ENCODE peak calls at places on chromosomes 5 and 9, in seven cellular contexts. One of them, this sample, is unnamed.
A peak's percentile ranks its signal among the peaks of the same experiment; 100 is the strongest.

GRCh38 chr5:4226565-4226964 is 630.9 kb downstream of the IRX1 start:
- DNase-seq in fibroblast of mammary gland: no peak
- DNase-seq in mammary epithelial cell: peak; percentile 5
- DNase-seq in GM13977: no peak
- DNase-seq in cardiac muscle cell: no peak
- DNase-seq in lower leg skin: no peak
- DNase-seq in BJ: no peak
- DNase-seq in this sample: no peak

GRCh38 chr9:21392270-21392669 is 7.1 kb upstream of the IFNA2 start:
- DNase-seq in GM13977: no peak
- DNase-seq in cardiac muscle cell: no peak
- DNase-seq in lower leg skin: no peak
- DNase-seq in BJ: no peak
- DNase-seq in fibroblast of mammary gland: peak; percentile 31
- DNase-seq in mammary epithelial cell: peak; percentile 33
- DNase-seq in this sample: peak; percentile 10

GRCh38 chr5:175856408-175856807 is 15.0 kb upstream of the CPLX2 start:
- DNase-seq in lower leg skin: no peak
- DNase-seq in BJ: no peak
- DNase-seq in cardiac muscle cell: no peak
- DNase-seq in GM13977: no peak
- DNase-seq in fibroblast of mammary gland: no peak
- DNase-seq in mammary epithelial cell: no peak
- DNase-seq in this sample: no peak

GRCh38 chr5:171534009-171534895 is 114.8 kb downstream of the FGF18 start:
- DNase-seq in lower leg skin: no peak
- DNase-seq in cardiac muscle cell: no peak
- DNase-seq in GM13977: no peak
- DNase-seq in BJ: no peak
- DNase-seq in fibroblast of mammary gland: no peak
- DNase-seq in mammary epithelial cell: peak; percentile 52
- DNase-seq in this sample: no peak

GRCh38 chr5:134714120-134714519 is 24.2 kb upstream of the CAMLG start:
- DNase-seq in cardiac muscle cell: no peak
- DNase-seq in fibroblast of mammary gland: no peak
- DNase-seq in lower leg skin: no peak
- DNase-seq in GM13977: no peak
- DNase-seq in BJ: no peak
- DNase-seq in mammary epithelial cell: no peak
- DNase-seq in this sample: no peak

GRCh38 chr5:32767948-32768427 is 56.9 kb downstream of the NPR3 start:
- DNase-seq in mammary epithelial cell: peak; percentile 86
- DNase-seq in lower leg skin: no peak
- DNase-seq in BJ: no peak
- DNase-seq in fibroblast of mammary gland: peak; percentile 99
- DNase-seq in GM13977: no peak
- DNase-seq in cardiac muscle cell: no peak
- DNase-seq in this sample: peak; percentile 64

GRCh38 chr9:22119537-22120167 is 110.5 kb upstream of the CDKN2B start:
- DNase-seq in lower leg skin: no peak
- DNase-seq in cardiac muscle cell: peak; percentile 42
- DNase-seq in GM13977: no peak
- DNase-seq in mammary epithelial cell: peak; percentile 59
- DNase-seq in fibroblast of mammary gland: peak; percentile 70
- DNase-seq in BJ: no peak
- DNase-seq in this sample: peak; percentile 21

GRCh38 chr9:125993423-125993935 is 246.3 kb downstream of the PBX3 start:
- DNase-seq in cardiac muscle cell: no peak
- DNase-seq in mammary epithelial cell: no peak
- DNase-seq in lower leg skin: no peak
- DNase-seq in GM13977: no peak
- DNase-seq in fibroblast of mammary gland: no peak
- DNase-seq in BJ: no peak
- DNase-seq in this sample: no peak

GRCh38 chr5:123950701-123951100 is 438.7 kb downstream of the CSNK1G3 start:
- DNase-seq in cardiac muscle cell: no peak
- DNase-seq in mammary epithelial cell: peak; percentile 56
- DNase-seq in GM13977: no peak
- DNase-seq in lower leg skin: no peak
- DNase-seq in fibroblast of mammary gland: peak; percentile 38
- DNase-seq in BJ: no peak
- DNase-seq in this sample: no peak

GRCh38 chr5:62143268-62144229 is 162.5 kb upstream of the KIF2A start:
- DNase-seq in BJ: peak; percentile 1
- DNase-seq in cardiac muscle cell: peak; percentile 52
- DNase-seq in mammary epithelial cell: peak; percentile 40
- DNase-seq in GM13977: peak; percentile 8
- DNase-seq in fibroblast of mammary gland: peak; percentile 41
- DNase-seq in lower leg skin: no peak
- DNase-seq in this sample: peak; percentile 6

GRCh38 chr5:84821924-84822323 is 437.2 kb upstream of the EDIL3 start:
- DNase-seq in fibroblast of mammary gland: no peak
- DNase-seq in cardiac muscle cell: no peak
- DNase-seq in BJ: no peak
- DNase-seq in lower leg skin: no peak
- DNase-seq in GM13977: no peak
- DNase-seq in mammary epithelial cell: no peak
- DNase-seq in this sample: no peak

GRCh38 chr9:131824953-131825495 is 85.1 kb upstream of the RAPGEF1 start:
- DNase-seq in mammary epithelial cell: no peak
- DNase-seq in cardiac muscle cell: no peak
- DNase-seq in fibroblast of mammary gland: no peak
- DNase-seq in BJ: no peak
- DNase-seq in lower leg skin: no peak
- DNase-seq in GM13977: no peak
- DNase-seq in this sample: no peak

GRCh38 chr5:80408475-80408875 is 611 bp downstream of the ZFYVE16 start:
- DNase-seq in BJ: no peak
- DNase-seq in cardiac muscle cell: peak; percentile 82
- DNase-seq in GM13977: peak; percentile 54
- DNase-seq in lower leg skin: peak; percentile 25
- DNase-seq in fibroblast of mammary gland: peak; percentile 29
- DNase-seq in mammary epithelial cell: peak; percentile 55
- DNase-seq in this sample: peak; percentile 84

GRCh38 chr9:79470957-79471356 is 100.8 kb upstream of the TLE4 start:
- DNase-seq in cardiac muscle cell: no peak
- DNase-seq in fibroblast of mammary gland: no peak
- DNase-seq in lower leg skin: no peak
- DNase-seq in BJ: no peak
- DNase-seq in GM13977: no peak
- DNase-seq in mammary epithelial cell: no peak
- DNase-seq in this sample: no peak

GRCh38 chr5:112338681-112339337 is 80.3 kb downstream of the EPB41L4A start:
- DNase-seq in GM13977: no peak
- DNase-seq in mammary epithelial cell: peak; percentile 73
- DNase-seq in cardiac muscle cell: no peak
- DNase-seq in lower leg skin: peak; percentile 59
- DNase-seq in BJ: no peak
- DNase-seq in fibroblast of mammary gland: peak; percentile 20
- DNase-seq in this sample: peak; percentile 63

GRCh38 chr5:136679233-136679632 is 313.9 kb upstream of the TRPC7 start:
- DNase-seq in BJ: no peak
- DNase-seq in mammary epithelial cell: no peak
- DNase-seq in cardiac muscle cell: no peak
- DNase-seq in lower leg skin: no peak
- DNase-seq in GM13977: no peak
- DNase-seq in fibroblast of mammary gland: no peak
- DNase-seq in this sample: no peak

GRCh38 chr5:156991714-156992113 is 28.7 kb upstream of the TIMD4 start:
- DNase-seq in cardiac muscle cell: no peak
- DNase-seq in fibroblast of mammary gland: no peak
- DNase-seq in BJ: no peak
- DNase-seq in GM13977: no peak
- DNase-seq in lower leg skin: no peak
- DNase-seq in mammary epithelial cell: no peak
- DNase-seq in this sample: peak; percentile 10

GRCh38 chr9:2502760-2503159 is 118.8 kb upstream of the VLDLR start:
- DNase-seq in mammary epithelial cell: peak; percentile 43
- DNase-seq in cardiac muscle cell: no peak
- DNase-seq in GM13977: no peak
- DNase-seq in lower leg skin: no peak
- DNase-seq in BJ: peak; percentile 39
- DNase-seq in fibroblast of mammary gland: peak; percentile 28
- DNase-seq in this sample: no peak

GRCh38 chr9:88418025-88418424 is 29.8 kb downstream of the SPIN1 start:
- DNase-seq in BJ: no peak
- DNase-seq in fibroblast of mammary gland: no peak
- DNase-seq in lower leg skin: no peak
- DNase-seq in GM13977: no peak
- DNase-seq in mammary epithelial cell: no peak
- DNase-seq in cardiac muscle cell: no peak
- DNase-seq in this sample: no peak

GRCh38 chr5:2415678-2416077 is 335.8 kb downstream of the IRX2 start:
- DNase-seq in GM13977: no peak
- DNase-seq in cardiac muscle cell: peak; percentile 42
- DNase-seq in lower leg skin: no peak
- DNase-seq in BJ: no peak
- DNase-seq in mammary epithelial cell: no peak
- DNase-seq in fibroblast of mammary gland: no peak
- DNase-seq in this sample: no peak

GRCh38 chr9:91741529-91741928 is 208.5 kb downstream of the ROR2 start:
- DNase-seq in fibroblast of mammary gland: peak; percentile 84
- DNase-seq in BJ: no peak
- DNase-seq in mammary epithelial cell: peak; percentile 71
- DNase-seq in cardiac muscle cell: no peak
- DNase-seq in lower leg skin: no peak
- DNase-seq in GM13977: no peak
- DNase-seq in this sample: no peak

GRCh38 chr5:129245489-129245888 is 150.9 kb downstream of the ISOC1 start:
- DNase-seq in GM13977: no peak
- DNase-seq in fibroblast of mammary gland: peak; percentile 11
- DNase-seq in mammary epithelial cell: no peak
- DNase-seq in cardiac muscle cell: no peak
- DNase-seq in BJ: no peak
- DNase-seq in lower leg skin: no peak
- DNase-seq in this sample: no peak

GRCh38 chr9:573551-574410 is 267.7 kb upstream of the DMRT1 start:
- DNase-seq in cardiac muscle cell: peak; percentile 66
- DNase-seq in GM13977: no peak
- DNase-seq in BJ: no peak
- DNase-seq in mammary epithelial cell: no peak
- DNase-seq in lower leg skin: no peak
- DNase-seq in fibroblast of mammary gland: no peak
- DNase-seq in this sample: no peak

GRCh38 chr5:74394543-74394923 is 246.0 kb downstream of the ENC1 start:
- DNase-seq in BJ: no peak
- DNase-seq in lower leg skin: no peak
- DNase-seq in cardiac muscle cell: no peak
- DNase-seq in mammary epithelial cell: no peak
- DNase-seq in GM13977: no peak
- DNase-seq in fibroblast of mammary gland: no peak
- DNase-seq in this sample: peak; percentile 50
- TF ChIP-seq CTCF in BJ: no peak
- TF ChIP-seq CTCF in lower leg skin: no peak
- TF ChIP-seq CTCF in cardiac muscle cell: peak; percentile 24
- TF ChIP-seq CTCF in mammary epithelial cell: peak; percentile 39
- TF ChIP-seq CTCF in GM13977: peak; percentile 30
- TF ChIP-seq CTCF in fibroblast of mammary gland: no peak
- TF ChIP-seq CTCF in this sample: no peak

GRCh38 chr5:138082033-138082432 is 1.8 kb upstream of the WNT8A start:
- DNase-seq in mammary epithelial cell: no peak
- DNase-seq in fibroblast of mammary gland: no peak
- DNase-seq in BJ: no peak
- DNase-seq in GM13977: no peak
- DNase-seq in cardiac muscle cell: no peak
- DNase-seq in lower leg skin: no peak
- DNase-seq in this sample: no peak
- TF ChIP-seq CTCF in mammary epithelial cell: no peak
- TF ChIP-seq CTCF in fibroblast of mammary gland: no peak
- TF ChIP-seq CTCF in BJ: no peak
- TF ChIP-seq CTCF in GM13977: no peak
- TF ChIP-seq CTCF in cardiac muscle cell: no peak
- TF ChIP-seq CTCF in lower leg skin: no peak
- TF ChIP-seq CTCF in this sample: no peak

DNA sequence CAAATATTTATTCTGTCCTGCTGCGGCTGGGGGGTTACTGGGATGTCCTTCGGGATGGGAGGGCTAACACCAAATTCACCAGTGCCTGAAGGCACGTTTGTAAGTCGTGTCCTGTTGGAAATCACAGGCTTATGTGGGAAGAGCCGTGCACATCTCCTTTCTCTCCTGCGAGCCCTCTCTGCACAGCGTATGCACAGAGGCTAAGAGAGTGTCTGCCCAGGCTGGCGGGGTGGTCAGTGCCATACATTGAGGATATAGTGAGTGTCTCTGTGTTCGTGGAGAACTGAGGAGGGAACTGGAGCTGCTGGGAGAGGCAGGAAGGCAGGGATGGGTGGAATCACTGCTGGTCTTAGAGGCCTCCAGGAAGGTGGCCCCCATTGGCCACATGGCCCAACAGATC is 110.1 kb downstream of the WNK2 start:
- DNase-seq in GM13977: peak; percentile 31
- DNase-seq in BJ: no peak
- DNase-seq in mammary epithelial cell: no peak
- DNase-seq in fibroblast of mammary gland: no peak
- DNase-seq in cardiac muscle cell: no peak
- DNase-seq in lower leg skin: no peak
- DNase-seq in this sample: no peak
- TF ChIP-seq CTCF in GM13977: no peak
- TF ChIP-seq CTCF in BJ: no peak
- TF ChIP-seq CTCF in mammary epithelial cell: no peak
- TF ChIP-seq CTCF in fibroblast of mammary gland: no peak
- TF ChIP-seq CTCF in cardiac muscle cell: no peak
- TF ChIP-seq CTCF in lower leg skin: no peak
- TF ChIP-seq CTCF in this sample: no peak

GRCh38 chr9:133048595-133048994 is 13.2 kb upstream of the CEL start:
- DNase-seq in cardiac muscle cell: no peak
- DNase-seq in lower leg skin: no peak
- DNase-seq in mammary epithelial cell: no peak
- DNase-seq in fibroblast of mammary gland: peak; percentile 19
- DNase-seq in BJ: no peak
- DNase-seq in GM13977: peak; percentile 71
- DNase-seq in this sample: peak; percentile 14
- TF ChIP-seq CTCF in cardiac muscle cell: peak; percentile 38
- TF ChIP-seq CTCF in lower leg skin: no peak
- TF ChIP-seq CTCF in mammary epithelial cell: peak; percentile 64
- TF ChIP-seq CTCF in fibroblast of mammary gland: peak; percentile 37
- TF ChIP-seq CTCF in BJ: peak; percentile 54
- TF ChIP-seq CTCF in GM13977: peak; percentile 55
- TF ChIP-seq CTCF in this sample: no peak

GRCh38 chr9:97982191-97982718 is 886 bp upstream of the ANP32B start:
- DNase-seq in GM13977: no peak
- DNase-seq in cardiac muscle cell: no peak
- DNase-seq in fibroblast of mammary gland: peak; percentile 33
- DNase-seq in mammary epithelial cell: no peak
- DNase-seq in BJ: no peak
- DNase-seq in lower leg skin: peak; percentile 28
- DNase-seq in this sample: no peak

GRCh38 chr9:97984188-97985057 is 1.3 kb downstream of the ANP32B start:
- DNase-seq in BJ: no peak
- DNase-seq in cardiac muscle cell: peak; percentile 70
- DNase-seq in fibroblast of mammary gland: peak; percentile 78
- DNase-seq in lower leg skin: peak; percentile 69
- DNase-seq in GM13977: peak; percentile 85
- DNase-seq in mammary epithelial cell: peak; percentile 73
- DNase-seq in this sample: peak; percentile 69

GRCh38 chr9:97985058-97985861 is 2.1 kb downstream of the ANP32B start:
- DNase-seq in fibroblast of mammary gland: peak; percentile 32
- DNase-seq in cardiac muscle cell: peak; percentile 15
- DNase-seq in mammary epithelial cell: peak; percentile 55
- DNase-seq in GM13977: peak; percentile 37
- DNase-seq in BJ: no peak
- DNase-seq in lower leg skin: peak; percentile 27
- DNase-seq in this sample: peak; percentile 11

GRCh38 chr9:97982719-97983523 is at the start of gene ANP32B:
- DNase-seq in fibroblast of mammary gland: peak; percentile 79
- DNase-seq in mammary epithelial cell: peak; percentile 86
- DNase-seq in lower leg skin: peak; percentile 92
- DNase-seq in BJ: peak; percentile 54
- DNase-seq in GM13977: peak; percentile 97
- DNase-seq in cardiac muscle cell: peak; percentile 94
- DNase-seq in this sample: peak; percentile 88

GRCh38 chr9:97983524-97984187 is 515 bp downstream of the ANP32B start:
- DNase-seq in lower leg skin: no peak
- DNase-seq in GM13977: peak; percentile 78
- DNase-seq in BJ: no peak
- DNase-seq in fibroblast of mammary gland: peak; percentile 7
- DNase-seq in mammary epithelial cell: peak; percentile 51
- DNase-seq in cardiac muscle cell: peak; percentile 68
- DNase-seq in this sample: peak; percentile 33
- TF ChIP-seq CTCF in lower leg skin: no peak
- TF ChIP-seq CTCF in GM13977: no peak
- TF ChIP-seq CTCF in BJ: no peak
- TF ChIP-seq CTCF in fibroblast of mammary gland: no peak
- TF ChIP-seq CTCF in mammary epithelial cell: no peak
- TF ChIP-seq CTCF in cardiac muscle cell: no peak
- TF ChIP-seq CTCF in this sample: no peak